ENCODE peak calls at places on chromosomes 7 and 10, in five cellular contexts. B is cardiac muscle cell, K is tibial artery, H is heart left ventricle, L is right cardiac atrium. C is an unnamed sample.

GRCh38 chr10:97517778-97518561 is 19.2 kb downstream of the UBTD1 start:
- DNase-seq in H (no peak), K (no peak), B (no peak), L (no peak), C (no peak)

GRCh38 chr7:117157121-117157870 is 165.6 kb downstream of the WNT2 start:
- DNase-seq in H (peak; percentile 63), L (peak; percentile 74), B (peak; percentile 96), K (peak; percentile 75), C (peak; percentile 20)

GRCh38 chr10:131077031-131077430 is 234.5 kb downstream of the TCERG1L start:
- DNase-seq in K (no peak), L (no peak), B (no peak), H (no peak), C (no peak)

GRCh38 chr7:19139706-19140327 is 5.4 kb downstream of the FERD3L start:
- DNase-seq in B (no peak), L (no peak), H (no peak), K (no peak), C (no peak)

GRCh38 chr10:77637986-77638765 is 568 bp upstream of the KCNMA1 start:
- DNase-seq in H (no peak), K (peak; percentile 81), L (peak; percentile 79), B (peak; percentile 46), C (no peak)

GRCh38 chr7:96085953-96086352 is 235.9 kb downstream of the SLC25A13 start:
- DNase-seq in B (no peak), L (no peak), H (no peak), K (no peak), C (no peak)

GRCh38 chr7:43534110-43534509 is 48.8 kb upstream of the STK17A start:
- DNase-seq in B (peak; percentile 18), K (no peak), H (no peak), L (no peak), C (no peak)

GRCh38 chr10:109922976-109923921 is at the start of gene XPNPEP1:
- DNase-seq in L (peak; percentile 96), B (peak; percentile 89), H (peak; percentile 94), K (peak; percentile 94), C (peak; percentile 87)

GRCh38 chr10:14384096-14384730 is 53.5 kb upstream of the FRMD4A start:
- DNase-seq in K (no peak), L (no peak), B (peak; percentile 68), H (no peak), C (no peak)

GRCh38 chr7:51082096-51082840 is 234.3 kb downstream of the COBL start:
- DNase-seq in K (no peak), H (peak; percentile 71), L (peak; percentile 80), B (no peak), C (no peak)

GRCh38 chr10:108899686-108900085 is 1023.6 kb downstream of the XPNPEP1 start:
- DNase-seq in L (no peak), H (no peak), B (no peak), K (no peak), C (no peak)

GRCh38 chr10:107614939-107615665 is 450.6 kb upstream of the SORCS1 start:
- DNase-seq in K (no peak), H (no peak), L (no peak), B (no peak), C (no peak)

GRCh38 chr10:30062090-30062489 is 2.7 kb upstream of the JCAD start:
- DNase-seq in L (no peak), H (no peak), B (peak; percentile 88), K (no peak), C (no peak)

GRCh38 chr10:86025509-86025908 is 341.1 kb downstream of the GRID1 start:
- DNase-seq in H (no peak), L (no peak), B (no peak), K (no peak), C (no peak)

GRCh38 chr10:113473851-113474250 is 79.0 kb upstream of the HABP2 start:
- DNase-seq in L (no peak), K (no peak), H (no peak), B (no peak), C (no peak)

GRCh38 chr10:72455889-72456588 is 101.3 kb upstream of the DNAJB12 start:
- DNase-seq in H (no peak), L (no peak), K (no peak), B (peak; percentile 64), C (no peak)

GRCh38 chr10:44843484-44843883 is 67.7 kb upstream of the TMEM72 start:
- DNase-seq in L (no peak), K (no peak), B (no peak), H (no peak), C (no peak)

GRCh38 chr7:127872122-127872521 is 159.1 kb downstream of the LRRC4 start:
- DNase-seq in L (no peak), K (no peak), B (no peak), H (no peak), C (no peak)

GRCh38 chr10:15430969-15431791 is 60.1 kb upstream of the FAM171A1 start:
- DNase-seq in L (no peak), B (no peak), K (no peak), H (no peak), C (no peak)

GRCh38 chr7:2657208-2657607 is 25.4 kb downstream of the TTYH3 start:
- DNase-seq in K (no peak), B (no peak), L (no peak), H (no peak), C (no peak)

GRCh38 chr10:60358282-60358681 is 31.4 kb downstream of the ANK3 start:
- DNase-seq in L (no peak), B (no peak), H (no peak), K (no peak), C (no peak)

GRCh38 chr10:122051609-122052385 is 62.8 kb downstream of the TACC2 start:
- DNase-seq in L (no peak), K (peak; percentile 83), H (peak; percentile 44), B (peak; percentile 77), C (peak; percentile 53)

GRCh38 chr7:82375713-82376112 is 67.9 kb downstream of the CACNA2D1 start:
- DNase-seq in K (no peak), L (no peak), B (no peak), H (no peak), C (no peak)

GRCh38 chr10:62818426-62819011 is 2.4 kb upstream of the EGR2 start:
- DNase-seq in B (no peak), L (peak; percentile 83), H (peak; percentile 44), K (no peak), C (peak; percentile 49)

GRCh38 chr10:29841724-29842649 is 207.2 kb upstream of the SVIL start:
- DNase-seq in H (peak; percentile 89), K (peak; percentile 88), B (peak; percentile 30), L (peak; percentile 74), C (no peak)

GRCh38 chr7:128767475-128768110 is 8.0 kb downstream of the OPN1SW start:
- DNase-seq in H (no peak), L (no peak), K (no peak), B (no peak), C (no peak)

GRCh38 chr7:11830582-11831382 is 1.2 kb downstream of the THSD7A start:
- DNase-seq in B (peak; percentile 33), K (no peak), H (no peak), L (peak; percentile 26), C (no peak)

GRCh38 chr7:6536899-6537298 is 14.4 kb downstream of the GRID2IP start:
- DNase-seq in H (no peak), L (no peak), B (peak; percentile 39), K (no peak), C (no peak)

GRCh38 chr7:867001-867405 is 9.4 kb upstream of the GET4 start:
- DNase-seq in K (peak; percentile 98), L (peak; percentile 80), H (peak; percentile 81), B (no peak), C (peak; percentile 76)

GRCh38 chr7:2231992-2232765 is 566 bp downstream of the MAD1L1 start:
- DNase-seq in B (no peak), K (no peak), L (no peak), H (no peak), C (no peak)

GRCh38 chr7:130803127-130803526 is 69.1 kb upstream of the KLF14 start:
- DNase-seq in L (no peak), B (no peak), K (no peak), H (no peak), C (no peak)

GRCh38 chr7:130804156-130804708 is 70.2 kb upstream of the KLF14 start:
- DNase-seq in H (no peak), K (no peak), B (no peak), L (no peak), C (no peak)
- H3K27ac ChIP-seq in H (no peak overlapping the region), K (no peak overlapping the region), B (no peak overlapping the region), L (no peak overlapping the region), C (no peak overlapping the region)

DNA sequence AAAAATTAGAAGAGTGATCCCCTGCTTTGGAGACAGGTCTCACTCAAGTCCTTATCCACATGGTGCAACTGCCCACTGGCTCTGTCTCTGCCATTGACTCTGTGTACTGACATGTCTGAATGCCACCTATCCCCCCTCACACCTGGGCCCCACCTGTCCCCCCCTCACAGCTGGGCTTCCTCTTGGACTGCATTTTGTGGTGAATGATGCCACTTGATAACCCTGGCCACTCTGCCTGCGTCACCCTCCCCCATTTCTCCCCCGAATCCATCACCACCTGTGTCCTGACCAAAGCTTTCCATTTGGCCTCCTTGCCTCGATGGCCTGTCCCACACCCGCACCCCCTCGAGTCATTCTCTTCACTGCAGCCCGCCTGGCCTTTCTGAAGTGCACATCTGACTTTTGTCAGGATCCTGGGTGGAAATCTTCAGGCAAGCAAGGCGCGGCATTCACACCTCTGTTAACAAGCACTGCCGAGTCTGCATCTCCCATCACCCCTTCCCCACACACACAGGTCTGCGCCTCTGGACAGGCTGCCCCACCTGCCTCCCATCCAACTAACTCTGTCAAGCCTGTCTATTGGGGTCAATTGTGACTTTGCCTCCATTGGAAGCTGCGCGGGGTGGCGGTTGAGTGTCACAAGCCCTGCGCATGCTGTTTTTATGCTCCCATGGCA is 175.3 kb upstream of the KLF14 start:
- DNase-seq in K (no peak), H (no peak), B (no peak), L (no peak), C (no peak)
- H3K4me1 ChIP-seq in K (no peaks in the 10 kb centered on the region), H (peaks cover 46% of the 10 kb centered on the region), B (no peaks in the 10 kb centered on the region), L (peaks cover 8% of the 10 kb centered on the region), C (peaks cover 18% of the 10 kb centered on the region)

GRCh38 chr10:103114876-103115275 is 78.2 kb downstream of the NT5C2 start:
- DNase-seq in L (no peak), K (no peak), B (no peak), H (no peak), C (no peak)

GRCh38 chr10:103120977-103121735 is 71.9 kb downstream of the NT5C2 start:
- DNase-seq in L (no peak), H (no peak), B (peak; percentile 60), K (no peak), C (no peak)

GRCh38 chr10:103120546-103120945 is 72.5 kb downstream of the NT5C2 start:
- DNase-seq in B (no peak), L (no peak), K (no peak), H (no peak), C (no peak)

GRCh38 chr10:103111918-103112877 is 80.9 kb downstream of the NT5C2 start:
- DNase-seq in K (no peak), H (no peak), L (no peak), B (no peak), C (no peak)

GRCh38 chr10:103117247-103117646 is 75.8 kb downstream of the NT5C2 start:
- DNase-seq in H (no peak), B (no peak), L (no peak), K (no peak), C (no peak)
- H3K27ac ChIP-seq in H (no peak overlapping the region), B (no peak overlapping the region), L (no peak overlapping the region), K (no peak overlapping the region), C (no peak overlapping the region)

DNA sequence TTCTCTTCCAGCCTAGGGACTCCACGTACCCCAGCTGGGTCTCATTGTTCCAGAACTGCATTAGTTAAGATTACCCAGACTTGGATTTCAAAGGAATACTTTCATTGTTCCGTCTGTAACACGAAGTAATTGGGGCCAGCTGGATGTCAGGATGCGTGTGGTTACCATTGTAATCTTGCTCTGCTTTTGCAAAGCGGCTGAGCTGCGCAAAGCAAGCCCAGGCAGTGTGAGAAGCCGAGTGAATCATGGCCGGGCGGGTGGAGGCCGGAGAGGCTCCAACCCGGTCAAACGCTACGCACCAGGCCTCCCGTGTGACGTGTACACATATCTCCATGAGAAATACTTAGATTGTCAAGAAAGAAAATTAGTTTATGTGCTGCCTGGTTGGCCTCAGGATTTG is 21.0 kb downstream of the LRRC17 start:
- DNase-seq in B (peak; percentile 99), H (peak; percentile 77), L (peak; percentile 90), K (peak; percentile 72), C (peak; percentile 86)
- H3K4me1 ChIP-seq in B (peaks cover 7% of the 10 kb centered on the region), H (peaks cover 39% of the 10 kb centered on the region), L (no peaks in the 10 kb centered on the region), K (no peaks in the 10 kb centered on the region), C (peaks cover 17% of the 10 kb centered on the region)

C was measured in ovary.